ENCODE peak calls at places on chromosome 20, in eight cellular contexts. I is AG04450, R is MCF 10A, Y is left lung, Z is stomach, J is retinal pigment epithelial cell, K is bronchial epithelial cell, V is fibroblast of lung. E is an unnamed sample.

GRCh38 chr20:19952392-19952791 is 64.8 kb upstream of the NAA20 start:
- DNase-seq in I (no peak), R (no peak), Y (no peak), Z (no peak), J (no peak), K (peak; percentile 39), V (no peak), E (no peak)

GRCh38 chr20:1998715-1999114 is 4.9 kb upstream of the PDYN start:
- DNase-seq in I (no peak), R (no peak), Y (no peak), Z (no peak), J (no peak), K (no peak), V (no peak), E (no peak)

GRCh38 chr20:59317332-59317731 is 16.9 kb downstream of the EDN3 start:
- DNase-seq in I (no peak), R (no peak), Y (no peak), Z (no peak), J (no peak), K (no peak), V (no peak), E (no peak)

GRCh38 chr20:62873280-62873679 is 11.7 kb upstream of the TCFL5 start:
- DNase-seq in I (no peak), R (no peak), Y (no peak), Z (no peak), J (no peak), K (no peak), V (no peak), E (no peak)

GRCh38 chr20:1833728-1834726 is 61.2 kb upstream of the SIRPA start:
- DNase-seq in I (no peak), R (no peak), Y (no peak), Z (no peak), J (no peak), K (peak; percentile 57), V (no peak), E (no peak)

GRCh38 chr20:45036044-45036755 is 64.7 kb downstream of the KCNS1 start:
- DNase-seq in I (peak; percentile 42), R (peak; percentile 85), Y (no peak), Z (no peak), J (no peak), K (peak; percentile 80), V (peak; percentile 70), E (no peak)

GRCh38 chr20:298755-299391 is 1.5 kb downstream of the ZCCHC3 start:
- DNase-seq in I (no peak), R (no peak), Y (no peak), Z (no peak), J (no peak), K (no peak), V (no peak), E (no peak)

GRCh38 chr20:49479785-49480184 is 2.7 kb downstream of the KCNB1 start:
- DNase-seq in I (no peak), R (no peak), Y (no peak), Z (no peak), J (no peak), K (no peak), V (no peak), E (no peak)

GRCh38 chr20:14055127-14055742 is 59.9 kb downstream of the MACROD2 start:
- DNase-seq in I (peak; percentile 20), R (peak; percentile 79), Y (no peak), Z (no peak), J (no peak), K (peak; percentile 66), V (peak; percentile 42), E (no peak)

GRCh38 chr20:35511814-35512420 is 17.5 kb downstream of the C20orf173 start:
- DNase-seq in I (no peak), R (peak; percentile 51), Y (no peak), Z (peak; percentile 40), J (peak; percentile 4), K (peak; percentile 29), V (peak; percentile 45), E (no peak)

GRCh38 chr20:24502184-24502583 is 32.8 kb downstream of the SYNDIG1 start:
- DNase-seq in I (no peak), R (no peak), Y (no peak), Z (no peak), J (no peak), K (peak; percentile 25), V (peak; percentile 84), E (no peak)

GRCh38 chr20:35106827-35107380 is 14.3 kb upstream of the TRPC4AP start:
- DNase-seq in I (no peak), R (no peak), Y (no peak), Z (no peak), J (no peak), K (peak; percentile 26), V (no peak), E (no peak)

GRCh38 chr20:59320426-59320825 is 20.0 kb downstream of the EDN3 start:
- DNase-seq in I (no peak), R (no peak), Y (no peak), Z (no peak), J (no peak), K (no peak), V (no peak), E (no peak)

GRCh38 chr20:36629719-36630340 is 16.2 kb downstream of the SLA2 start:
- DNase-seq in I (no peak), R (no peak), Y (no peak), Z (no peak), J (no peak), K (no peak), V (no peak), E (peak; percentile 66)

GRCh38 chr20:17611540-17612286 is 41.8 kb downstream of the DSTN start:
- DNase-seq in I (no peak), R (peak; percentile 68), Y (no peak), Z (peak; percentile 72), J (no peak), K (peak; percentile 63), V (peak; percentile 21), E (no peak)
- TF ChIP-seq CTCF in I (peak; percentile 49), R (no peak), Y (no peak), Z (no peak), J (peak; percentile 65), K (peak; percentile 71), V (no peak), E (no peak)

GRCh38 chr20:51162015-51162414 is 139.1 kb upstream of the KCNG1 start:
- DNase-seq in I (no peak), R (no peak), Y (no peak), Z (no peak), J (no peak), K (no peak), V (no peak), E (no peak)

GRCh38 chr20:51169813-51170212 is 146.9 kb upstream of the KCNG1 start:
- DNase-seq in I (no peak), R (no peak), Y (no peak), Z (no peak), J (no peak), K (no peak), V (no peak), E (no peak)

GRCh38 chr20:51163996-51164600 is 141.2 kb upstream of the KCNG1 start:
- DNase-seq in I (no peak), R (no peak), Y (no peak), Z (no peak), J (no peak), K (no peak), V (no peak), E (no peak)

GRCh38 chr20:51164732-51165530 is 142.0 kb upstream of the KCNG1 start:
- DNase-seq in I (no peak), R (no peak), Y (no peak), Z (no peak), J (no peak), K (no peak), V (no peak), E (peak; percentile 74)

DNA sequence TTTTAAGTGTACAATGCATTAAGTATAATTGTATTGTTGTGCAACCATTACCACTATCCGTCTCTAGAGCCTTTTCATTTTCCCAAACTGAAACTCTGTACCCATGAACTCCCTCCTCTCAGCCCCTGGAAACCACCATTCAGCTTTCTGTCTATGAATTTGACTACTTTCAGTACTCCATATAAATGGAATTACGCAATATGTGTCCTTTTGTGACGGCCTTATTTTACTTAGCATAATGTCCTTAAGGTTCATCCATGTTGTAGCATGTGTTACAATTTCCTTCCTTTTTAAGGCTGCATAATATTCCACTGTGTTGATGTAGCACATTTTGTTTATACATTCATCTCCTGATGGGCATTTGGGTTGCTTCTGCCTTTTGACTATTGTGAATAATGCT is 143.6 kb upstream of the KCNG1 start:
- DNase-seq in I (no peak), R (no peak), Y (no peak), Z (no peak), J (no peak), K (no peak), V (no peak), E (no peak)
- TF ChIP-seq CTCF in I (no peak), R (no peak), Y (no peak), Z (no peak), J (no peak), K (no peak), V (no peak), E (no peak)

DNA sequence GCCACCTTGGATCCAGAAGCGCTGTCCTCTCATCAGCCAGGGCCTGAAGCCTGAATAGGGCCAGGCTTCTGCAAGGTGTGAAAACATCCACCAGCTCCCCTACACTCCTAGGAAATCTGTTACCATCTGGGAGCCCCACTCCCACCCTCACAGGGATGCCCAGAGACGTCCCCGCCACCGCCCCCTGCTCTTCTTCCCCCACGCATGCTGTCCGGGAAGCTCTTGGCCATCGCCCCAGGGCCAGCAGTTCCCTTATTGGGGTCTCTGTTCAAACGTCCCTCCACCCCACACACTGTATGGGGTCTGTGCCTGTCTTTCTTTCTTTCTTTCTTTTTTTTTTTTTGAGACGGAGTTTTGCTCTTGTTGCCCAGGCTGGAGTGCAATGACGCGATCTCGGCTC is 3.8 kb downstream of the RGS19 start:
- DNase-seq in I (no peak), R (no peak), Y (no peak), Z (no peak), J (no peak), K (no peak), V (no peak), E (no peak)
- TF ChIP-seq CTCF in I (no peak), R (no peak), Y (no peak), Z (no peak), J (no peak), K (no peak), V (no peak), E (no peak)

DNA sequence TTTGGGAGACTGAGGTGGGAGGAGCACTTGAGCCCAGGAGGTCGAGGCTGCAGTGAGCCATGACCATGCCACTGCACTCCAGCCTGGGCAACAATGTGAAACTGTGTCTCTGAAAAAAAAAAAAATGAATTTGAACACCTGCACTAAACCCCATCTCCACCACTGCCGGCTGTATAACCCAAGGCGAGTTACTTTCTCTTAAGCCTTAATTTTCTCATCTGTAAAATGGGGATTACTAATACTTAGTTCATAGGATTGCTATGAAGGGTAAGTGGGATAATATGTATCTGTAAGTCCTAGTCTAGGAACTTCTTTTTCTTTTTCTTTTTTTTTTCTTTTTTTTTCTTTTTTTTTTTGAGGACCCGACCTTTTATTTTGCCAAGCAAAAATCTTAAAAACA is 61.5 kb downstream of the SHLD1 start:
- DNase-seq in I (no peak), R (no peak), Y (no peak), Z (no peak), J (no peak), K (no peak), V (no peak), E (no peak)
- TF ChIP-seq CTCF in I (no peak), R (no peak), Y (no peak), Z (no peak), J (no peak), K (no peak), V (no peak), E (no peak)

GRCh38 chr20:33563788-33564187 is 73.9 kb downstream of the CBFA2T2 start:
- DNase-seq in I (no peak), R (no peak), Y (no peak), Z (no peak), J (no peak), K (no peak), V (no peak), E (no peak)
- TF ChIP-seq CTCF in I (no peak), R (no peak), Y (no peak), Z (no peak), J (no peak), K (no peak), V (no peak), E (no peak)